ENCODE peak calls at places on chromosomes 13 and 19, in nine cellular contexts. E is stomach, W is cardiac muscle cell, P is hepatocyte, O is uterus, G is DND-41, X is heart right ventricle, B is H7, Z is tibial artery. T is an unnamed sample.

GRCh38 chr19:17496337-17496997 is 15.0 kb upstream of the PGLS start:
- DNase-seq in X (peak), Z (peak), B (peak), G (peak), P (peak), O (peak), E (peak), W (peak), T (peak)

GRCh38 chr19:35936738-35937268 is 629 bp downstream of the LRFN3 start:
- DNase-seq in B (peak), O (no peak), E (no peak), P (no peak), X (no peak), Z (no peak), G (no peak), W (no peak), T (no peak)

GRCh38 chr19:11581740-11582139 is 4.3 kb upstream of the ACP5 start:
- DNase-seq in P (no peak), W (no peak), G (peak), X (no peak), E (no peak), B (no peak), Z (no peak), O (no peak), T (peak)

GRCh38 chr13:101942535-101943157 is 459.2 kb downstream of the FGF14 start:
- DNase-seq in X (no peak), O (no peak), B (no peak), Z (no peak), G (no peak), W (no peak), E (no peak), P (no peak), T (no peak)

GRCh38 chr13:113741101-113741731 is 17.8 kb upstream of the TMEM255B start:
- DNase-seq in Z (no peak), P (no peak), B (no peak), X (no peak), G (peak), E (no peak), O (no peak), W (no peak), T (peak)

GRCh38 chr13:100388923-100389322 is 199.7 kb downstream of the GGACT start:
- DNase-seq in X (no peak), B (no peak), E (no peak), Z (no peak), G (peak), P (no peak), O (no peak), W (no peak), T (peak)

GRCh38 chr19:6828698-6829633 is 56.5 kb downstream of the VAV1 start:
- DNase-seq in W (no peak), B (peak), Z (no peak), E (no peak), G (peak), O (no peak), P (no peak), X (no peak), T (peak)

GRCh38 chr19:39351537-39352037 is 9.4 kb downstream of the SAMD4B start:
- DNase-seq in O (no peak), Z (no peak), E (no peak), X (no peak), B (no peak), G (no peak), W (no peak), P (no peak), T (peak)

GRCh38 chr13:44088911-44089851 is 209.5 kb downstream of the LACC1 start:
- DNase-seq in Z (no peak), W (no peak), B (no peak), G (no peak), E (no peak), O (no peak), P (no peak), X (no peak), T (no peak)

GRCh38 chr19:58558066-58558622 is at the start of gene UBE2M:
- DNase-seq in Z (peak), B (peak), W (peak), E (peak), P (peak), G (peak), X (peak), O (peak), T (no peak)

GRCh38 chr19:53085496-53085895 is 17.7 kb downstream of the ZNF160 start:
- DNase-seq in G (no peak), O (no peak), W (no peak), P (no peak), X (no peak), E (no peak), Z (no peak), B (no peak), T (no peak)

GRCh38 chr13:97242755-97243497 is 20.8 kb downstream of the MBNL2 start:
- DNase-seq in X (peak), W (no peak), Z (no peak), E (no peak), B (no peak), O (no peak), P (no peak), G (no peak), T (no peak)

GRCh38 chr19:56105090-56105701 is 15.9 kb downstream of the ZNF787 start:
- DNase-seq in E (peak), G (no peak), P (peak), W (peak), B (peak), Z (peak), O (peak), X (peak), T (no peak)

GRCh38 chr13:25375727-25376358 is 4.1 kb downstream of the ATP8A2 start:
- DNase-seq in P (peak), O (no peak), X (no peak), Z (no peak), W (peak), B (peak), G (peak), E (no peak), T (peak)

GRCh38 chr19:55406869-55407624 is 541 bp downstream of the UBE2S start:
- DNase-seq in E (peak), Z (no peak), P (peak), X (no peak), O (no peak), W (peak), B (peak), G (peak), T (no peak)

GRCh38 chr13:20940083-20940482 is 37.5 kb upstream of the XPO4 start:
- DNase-seq in G (no peak), E (no peak), B (no peak), O (no peak), W (no peak), Z (no peak), X (no peak), P (peak), T (no peak)

GRCh38 chr19:48731452-48731851 is 9.0 kb downstream of the RASIP1 start:
- DNase-seq in Z (no peak), G (no peak), E (no peak), P (no peak), X (no peak), O (no peak), B (no peak), W (no peak), T (no peak)

GRCh38 chr19:50462970-50463369 is 13.3 kb upstream of the EMC10 start:
- DNase-seq in P (no peak), X (no peak), W (no peak), G (no peak), B (no peak), Z (no peak), E (no peak), O (no peak), T (no peak)

GRCh38 chr13:110471833-110472162 is 89.7 kb downstream of the RAB20 start:
- DNase-seq in Z (peak), X (peak), P (no peak), G (no peak), O (no peak), B (no peak), E (peak), W (no peak), T (no peak)

GRCh38 chr19:41175825-41176734 is 16.9 kb upstream of the CYP2S1 start:
- DNase-seq in B (peak), G (peak), E (peak), O (no peak), W (peak), X (no peak), Z (peak), P (peak), T (peak)

GRCh38 chr19:13195678-13196077 is 45.5 kb downstream of the IER2 start:
- DNase-seq in P (peak), E (peak), G (no peak), B (peak), O (no peak), Z (no peak), X (no peak), W (peak), T (peak)

GRCh38 chr13:71625694-71626093 is 241.3 kb downstream of the DACH1 start:
- DNase-seq in G (no peak), P (no peak), X (no peak), Z (no peak), B (no peak), E (no peak), W (no peak), O (no peak), T (no peak)

GRCh38 chr19:46537136-46538097 is 41.8 kb upstream of the PNMA8B start:
- DNase-seq in P (peak), B (peak), E (peak), Z (peak), G (peak), X (peak), W (peak), O (peak), T (no peak)

GRCh38 chr13:20969182-20969581 is 66.6 kb upstream of the XPO4 start:
- DNase-seq in E (no peak), P (no peak), Z (no peak), O (no peak), X (no peak), W (no peak), G (no peak), B (no peak), T (no peak)

GRCh38 chr19:45994456-45994988 is 745 bp upstream of the CCDC61 start:
- DNase-seq in W (no peak), O (no peak), B (no peak), X (no peak), Z (no peak), G (no peak), E (no peak), P (no peak), T (no peak)

GRCh38 chr13:93411281-93411680 is 184.7 kb downstream of the GPC6 start:
- DNase-seq in G (no peak), P (no peak), O (no peak), E (no peak), Z (no peak), W (peak), B (no peak), X (no peak), T (no peak)

GRCh38 chr13:99265823-99266426 is 7.7 kb upstream of the GPR18 start:
- DNase-seq in E (no peak), W (peak), B (peak), G (no peak), O (no peak), X (no peak), Z (no peak), P (peak), T (peak)

GRCh38 chr19:16325161-16325527 is 518 bp downstream of the KLF2 start:
- DNase-seq in G (no peak), X (peak), E (no peak), W (peak), O (peak), P (peak), Z (no peak), B (peak), T (no peak)

GRCh38 chr19:38201731-38202130 is 22.3 kb downstream of the DPF1 start:
- DNase-seq in Z (no peak), G (no peak), O (no peak), X (no peak), P (no peak), W (no peak), E (no peak), B (no peak), T (no peak)

GRCh38 chr19:10682397-10683063 is 18.7 kb upstream of the QTRT1 start:
- DNase-seq in O (no peak), E (no peak), W (no peak), X (no peak), B (peak), Z (no peak), P (no peak), G (no peak), T (no peak)

GRCh38 chr13:102598061-102598460 is 1.3 kb downstream of the TPP2 start:
- DNase-seq in G (no peak), X (no peak), O (no peak), B (peak), Z (no peak), P (no peak), E (no peak), W (no peak), T (no peak)

GRCh38 chr19:4181053-4181508 is 1.3 kb downstream of the SIRT6 start:
- DNase-seq in O (no peak), P (no peak), G (no peak), W (no peak), Z (no peak), X (no peak), B (no peak), E (no peak), T (peak)

GRCh38 chr13:73060251-73061160 is 1.7 kb downstream of the KLF5 start:
- DNase-seq in O (peak), X (peak), Z (peak), B (no peak), W (no peak), E (no peak), P (peak), G (no peak), T (no peak)

GRCh38 chr19:12873891-12874745 is 7.1 kb downstream of the DNASE2 start:
- DNase-seq in Z (no peak), X (no peak), P (no peak), E (no peak), O (no peak), G (no peak), B (peak), W (no peak), T (no peak)

GRCh38 chr19:755063-755462 is 4.2 kb downstream of the MISP start:
- DNase-seq in G (no peak), B (no peak), P (no peak), O (no peak), X (no peak), W (no peak), Z (no peak), E (no peak), T (no peak)

GRCh38 chr19:35760711-35761349 is 2.9 kb downstream of the PROSER3 start:
- DNase-seq in B (no peak), P (no peak), X (no peak), E (no peak), Z (no peak), W (no peak), O (no peak), G (no peak), T (no peak)

GRCh38 chr19:1163934-1164683 is 10.0 kb downstream of the SBNO2 start:
- DNase-seq in W (no peak), P (no peak), X (no peak), E (no peak), G (no peak), B (no peak), O (no peak), Z (no peak), T (no peak)

GRCh38 chr19:46759817-46760333 is 13.6 kb upstream of the STRN4 start:
- DNase-seq in B (peak), G (no peak), W (no peak), O (peak), E (no peak), Z (peak), P (no peak), X (no peak), T (no peak)

GRCh38 chr19:55502197-55502952 is 14.1 kb downstream of the SSC5D start:
- DNase-seq in Z (no peak), B (no peak), G (no peak), O (no peak), X (no peak), P (no peak), E (no peak), W (no peak), T (no peak)

GRCh38 chr13:103883152-103883551 is 816.9 kb upstream of the SLC10A2 start:
- DNase-seq in O (peak), Z (peak), E (peak), P (peak), B (peak), G (no peak), W (peak), X (peak), T (no peak)
- H3K4me3 ChIP-seq in O (no peak), Z (no peak), E (no peak), P (no peak), B (no peak), G (no peak), W (no peak), X (peak), T (no peak)

DNA sequence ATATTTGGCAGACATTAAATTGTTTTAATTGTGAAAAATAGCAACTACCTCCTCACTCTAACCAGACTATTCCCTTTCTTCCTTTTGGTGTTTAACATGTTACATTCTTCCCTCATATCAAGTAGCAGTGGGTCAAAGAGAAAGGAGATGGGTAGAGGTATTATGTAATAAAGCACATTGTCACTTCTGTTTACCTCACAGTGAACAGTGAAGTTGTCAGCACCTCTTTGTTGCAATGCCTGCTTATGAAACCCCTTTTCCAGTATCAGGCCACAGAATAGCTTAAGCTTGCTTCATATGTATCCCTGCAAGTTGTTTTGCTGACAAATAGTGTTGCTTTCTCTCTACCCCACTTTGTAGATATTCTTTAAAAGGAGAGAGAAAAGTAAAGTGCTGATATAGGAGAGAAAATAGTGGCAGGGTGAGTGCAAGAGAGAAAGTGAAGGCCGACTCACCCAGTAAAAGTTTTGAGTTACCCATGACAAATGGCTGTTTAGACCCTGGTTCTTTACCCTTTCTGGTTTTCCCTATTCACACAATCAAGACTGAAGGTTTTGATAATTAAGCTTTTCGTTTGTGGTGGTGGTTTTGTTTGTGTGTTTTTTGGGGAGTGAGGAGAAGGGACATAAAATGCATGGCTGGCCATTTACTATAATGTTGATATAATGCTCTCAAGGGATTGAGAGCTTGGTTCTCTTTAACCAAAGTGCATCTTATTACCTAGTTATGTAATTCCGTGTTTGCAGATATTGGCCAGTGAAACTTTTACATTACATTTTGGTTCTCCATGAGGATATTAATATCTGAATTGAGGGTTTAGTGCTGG is 3.7 kb downstream of the ITM2B start:
- DNase-seq in E (no peak), X (no peak), B (no peak), Z (no peak), P (no peak), W (peak), G (no peak), O (no peak), T (no peak)
- H3K4me3 ChIP-seq in E (peak), X (peak), B (no peak), Z (peak), P (no peak), W (no peak), G (no peak), O (peak), T (no peak)

GRCh38 chr13:65631078-65631477 is 1599.1 kb downstream of the PCDH9 start:
- DNase-seq in P (no peak), W (no peak), E (no peak), O (no peak), Z (no peak), B (no peak), G (no peak), X (no peak), T (no peak)
- H3K4me3 ChIP-seq in P (no peak), W (no peak), E (no peak), O (no peak), Z (no peak), B (no peak), G (no peak), X (no peak), T (no peak)

DNA sequence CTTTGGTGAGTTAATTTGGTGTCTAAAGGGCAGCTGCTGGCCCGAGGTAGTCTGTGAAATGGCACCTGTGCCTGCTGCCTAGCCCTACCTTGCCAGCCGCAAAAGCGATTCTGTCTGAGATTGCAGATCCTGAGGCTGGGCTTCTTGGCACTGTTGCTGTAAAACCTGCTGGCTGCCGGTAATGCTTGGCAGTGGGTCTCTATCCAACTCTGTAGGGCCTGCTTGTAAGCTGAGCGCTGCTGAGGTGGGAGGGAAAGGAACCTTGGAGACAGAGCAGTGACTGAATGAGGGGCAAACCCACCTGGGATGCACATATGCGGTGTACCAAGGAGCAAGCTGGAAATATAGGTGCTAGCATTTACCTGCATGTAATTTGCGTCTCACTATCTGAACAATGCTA is 11.7 kb downstream of the LCP1 start:
- DNase-seq in B (peak), Z (no peak), P (no peak), E (peak), W (peak), X (no peak), O (no peak), G (no peak), T (no peak)
- H3K4me3 ChIP-seq in B (no peak), Z (no peak), P (no peak), E (no peak), W (no peak), X (no peak), O (no peak), G (no peak), T (no peak)

GRCh38 chr13:23430664-23431063 is 2.8 kb downstream of the SACS start:
- DNase-seq in E (no peak), X (no peak), W (no peak), B (no peak), P (no peak), O (no peak), Z (no peak), G (no peak), T (no peak)

GRCh38 chr13:23433171-23434153 is at the start of gene SACS:
- DNase-seq in G (no peak), Z (no peak), B (peak), O (no peak), E (no peak), X (no peak), P (peak), W (peak), T (no peak)

GRCh38 chr13:23436680-23437079 is 3.2 kb upstream of the SACS start:
- DNase-seq in G (no peak), Z (no peak), E (no peak), X (no peak), P (no peak), O (no peak), B (no peak), W (no peak), T (no peak)

GRCh38 chr13:23434431-23434830 is 929 bp upstream of the SACS start:
- DNase-seq in E (no peak), X (no peak), Z (no peak), P (no peak), W (no peak), O (no peak), B (no peak), G (no peak), T (no peak)

DNA sequence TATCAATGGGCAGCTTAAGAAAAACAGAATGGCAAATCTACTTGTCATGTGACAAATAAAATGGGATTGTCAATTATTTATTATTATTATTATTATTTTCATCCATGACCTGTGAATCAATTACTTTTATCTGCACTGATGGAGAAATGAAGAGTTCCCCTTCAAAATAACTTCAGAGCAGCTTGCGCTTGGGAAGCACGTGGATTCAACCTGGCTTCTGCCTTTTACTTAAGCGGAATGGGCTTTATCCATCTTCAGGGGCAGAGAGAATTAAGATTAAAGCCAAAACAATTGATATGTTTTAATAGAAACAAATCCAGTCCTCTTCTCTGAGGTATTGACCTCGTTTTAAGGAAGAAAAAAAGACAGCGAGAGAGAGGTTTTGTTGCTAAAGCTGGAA is 913 bp downstream of the SACS start:
- DNase-seq in O (no peak), Z (no peak), X (no peak), E (no peak), W (no peak), P (no peak), B (no peak), G (no peak), T (no peak)
- H3K4me3 ChIP-seq in O (peak), Z (peak), X (peak), E (peak), W (peak), P (peak), B (no peak), G (no peak), T (no peak)

T was measured in Jurkat, Clone E6-1.